ENCODE peak calls at places on chromosomes 5 and 9, in four cellular contexts. One of them, this sample, is unnamed.

GRCh38 chr5:53303105-53303504 is 177.3 kb upstream of the FST start:
- DNase-seq in cardiac muscle cell: peak; percentile 64
- DNase-seq in CD4-positive, alpha-beta memory T cell: no peak
- DNase-seq in prostate gland: no peak
- DNase-seq in this sample: no peak

GRCh38 chr5:26805076-26805475 is 233.3 kb downstream of the CDH9 start:
- DNase-seq in cardiac muscle cell: no peak
- DNase-seq in CD4-positive, alpha-beta memory T cell: no peak
- DNase-seq in prostate gland: no peak
- DNase-seq in this sample: no peak

GRCh38 chr5:172901012-172901780 is 58.0 kb upstream of the RPL26L1 start:
- DNase-seq in cardiac muscle cell: peak; percentile 90
- DNase-seq in CD4-positive, alpha-beta memory T cell: no peak
- DNase-seq in prostate gland: no peak
- DNase-seq in this sample: no peak

GRCh38 chr9:2260401-2261306 is 245.5 kb downstream of the SMARCA2 start:
- DNase-seq in CD4-positive, alpha-beta memory T cell: no peak
- DNase-seq in prostate gland: no peak
- DNase-seq in cardiac muscle cell: peak; percentile 53
- DNase-seq in this sample: no peak

GRCh38 chr9:116361558-116361957 is 208.0 kb downstream of the PAPPA start:
- DNase-seq in CD4-positive, alpha-beta memory T cell: no peak
- DNase-seq in prostate gland: no peak
- DNase-seq in cardiac muscle cell: no peak
- DNase-seq in this sample: no peak

GRCh38 chr9:127589955-127590370 is 22.1 kb upstream of the STXBP1 start:
- DNase-seq in CD4-positive, alpha-beta memory T cell: peak; percentile 25
- DNase-seq in cardiac muscle cell: peak; percentile 87
- DNase-seq in prostate gland: peak; percentile 70
- DNase-seq in this sample: peak; percentile 36

GRCh38 chr5:180329606-180330269 is 23.4 kb downstream of the GFPT2 start:
- DNase-seq in prostate gland: no peak
- DNase-seq in CD4-positive, alpha-beta memory T cell: no peak
- DNase-seq in cardiac muscle cell: no peak
- DNase-seq in this sample: no peak

GRCh38 chr5:84487963-84488362 is 103.3 kb upstream of the EDIL3 start:
- DNase-seq in cardiac muscle cell: peak; percentile 97
- DNase-seq in CD4-positive, alpha-beta memory T cell: no peak
- DNase-seq in prostate gland: no peak
- DNase-seq in this sample: no peak

GRCh38 chr5:144284036-144284435 is 113.4 kb downstream of the KCTD16 start:
- DNase-seq in CD4-positive, alpha-beta memory T cell: no peak
- DNase-seq in cardiac muscle cell: no peak
- DNase-seq in prostate gland: no peak
- DNase-seq in this sample: no peak

GRCh38 chr9:129138476-129139232 is 27.4 kb downstream of the PTPA start:
- DNase-seq in CD4-positive, alpha-beta memory T cell: no peak
- DNase-seq in prostate gland: peak; percentile 44
- DNase-seq in cardiac muscle cell: peak; percentile 75
- DNase-seq in this sample: no peak

GRCh38 chr9:135165003-135165711 is 77.7 kb downstream of the OLFM1 start:
- DNase-seq in cardiac muscle cell: no peak
- DNase-seq in prostate gland: no peak
- DNase-seq in CD4-positive, alpha-beta memory T cell: no peak
- DNase-seq in this sample: no peak

GRCh38 chr5:180816608-180817534 is 14.3 kb upstream of the MGAT1 start:
- DNase-seq in prostate gland: no peak
- DNase-seq in CD4-positive, alpha-beta memory T cell: no peak
- DNase-seq in cardiac muscle cell: peak; percentile 78
- DNase-seq in this sample: no peak

GRCh38 chr5:134603059-134603458 is 29.6 kb downstream of the SAR1B start:
- DNase-seq in prostate gland: no peak
- DNase-seq in cardiac muscle cell: peak; percentile 35
- DNase-seq in CD4-positive, alpha-beta memory T cell: no peak
- DNase-seq in this sample: no peak

GRCh38 chr5:147670815-147671214 is 111.7 kb downstream of the JAKMIP2 start:
- DNase-seq in prostate gland: no peak
- DNase-seq in CD4-positive, alpha-beta memory T cell: no peak
- DNase-seq in cardiac muscle cell: no peak
- DNase-seq in this sample: no peak

GRCh38 chr5:103433216-103433615 is 129.4 kb downstream of the NUDT12 start:
- DNase-seq in prostate gland: no peak
- DNase-seq in cardiac muscle cell: no peak
- DNase-seq in CD4-positive, alpha-beta memory T cell: no peak
- DNase-seq in this sample: no peak

GRCh38 chr9:25677301-25678146 is 720 bp downstream of the TUSC1 start:
- DNase-seq in prostate gland: peak; percentile 81
- DNase-seq in cardiac muscle cell: peak; percentile 91
- DNase-seq in CD4-positive, alpha-beta memory T cell: no peak
- DNase-seq in this sample: no peak

GRCh38 chr9:86246752-86247161 is 12.7 kb downstream of the C9orf153 start:
- DNase-seq in cardiac muscle cell: peak; percentile 25
- DNase-seq in CD4-positive, alpha-beta memory T cell: no peak
- DNase-seq in prostate gland: no peak
- DNase-seq in this sample: no peak

GRCh38 chr9:136566899-136567298 is 21.1 kb upstream of the NOTCH1 start:
- DNase-seq in prostate gland: no peak
- DNase-seq in cardiac muscle cell: peak; percentile 59
- DNase-seq in CD4-positive, alpha-beta memory T cell: no peak
- DNase-seq in this sample: no peak
- H3K4me1 ChIP-seq in prostate gland: peaks cover 7% of the 10 kb centered on the region
- H3K4me1 ChIP-seq in cardiac muscle cell: peaks cover 46% of the 10 kb centered on the region
- H3K4me1 ChIP-seq in CD4-positive, alpha-beta memory T cell: no peaks in the 10 kb centered on the region
- H3K4me1 ChIP-seq in this sample: no peaks in the 10 kb centered on the region

GRCh38 chr9:94134629-94135028 is 50.4 kb downstream of the PTPDC1 start:
- DNase-seq in CD4-positive, alpha-beta memory T cell: no peak
- DNase-seq in prostate gland: no peak
- DNase-seq in cardiac muscle cell: no peak
- DNase-seq in this sample: no peak
- H3K27ac ChIP-seq in CD4-positive, alpha-beta memory T cell: no peak overlapping the region
- H3K27ac ChIP-seq in prostate gland: peak overlapping the region; percentile 72
- H3K27ac ChIP-seq in cardiac muscle cell: no peak overlapping the region
- H3K27ac ChIP-seq in this sample: no peak overlapping the region

GRCh38 chr9:100549048-100549447 is 28.8 kb upstream of the CAVIN4 start:
- DNase-seq in cardiac muscle cell: peak; percentile 6
- DNase-seq in CD4-positive, alpha-beta memory T cell: no peak
- DNase-seq in prostate gland: no peak
- DNase-seq in this sample: no peak
- H3K9me3 ChIP-seq in cardiac muscle cell: no peaks in the 10 kb centered on the region
- H3K9me3 ChIP-seq in CD4-positive, alpha-beta memory T cell: no peaks in the 10 kb centered on the region
- H3K9me3 ChIP-seq in prostate gland: no peaks in the 10 kb centered on the region
- H3K9me3 ChIP-seq in this sample: no peaks in the 10 kb centered on the region

DNA sequence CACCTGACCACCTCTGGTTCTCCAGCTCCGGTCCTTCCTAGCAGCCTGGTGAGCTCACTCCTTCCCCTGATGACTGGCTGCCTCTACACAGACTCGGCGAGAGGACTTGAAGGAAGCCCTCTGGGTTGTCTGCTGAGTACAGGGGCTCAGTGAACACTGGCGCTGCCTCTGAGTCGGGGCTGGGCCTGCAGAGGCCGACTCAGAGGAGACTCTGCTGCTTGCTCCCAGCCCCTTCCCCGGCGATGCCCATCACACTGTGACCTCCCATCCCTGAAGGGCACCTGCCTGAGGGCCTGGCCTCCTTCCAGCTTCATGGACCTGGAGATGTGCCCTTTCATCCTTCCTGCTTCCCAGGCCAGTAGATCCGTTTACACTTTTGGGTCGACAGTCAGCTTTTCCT is 22.0 kb downstream of the CRB2 start:
- DNase-seq in CD4-positive, alpha-beta memory T cell: no peak
- DNase-seq in cardiac muscle cell: no peak
- DNase-seq in prostate gland: no peak
- DNase-seq in this sample: no peak
- H3K4me1 ChIP-seq in CD4-positive, alpha-beta memory T cell: peaks cover 14% of the 10 kb centered on the region
- H3K4me1 ChIP-seq in cardiac muscle cell: peaks cover 23% of the 10 kb centered on the region
- H3K4me1 ChIP-seq in prostate gland: no peaks in the 10 kb centered on the region
- H3K4me1 ChIP-seq in this sample: no peaks in the 10 kb centered on the region

DNA sequence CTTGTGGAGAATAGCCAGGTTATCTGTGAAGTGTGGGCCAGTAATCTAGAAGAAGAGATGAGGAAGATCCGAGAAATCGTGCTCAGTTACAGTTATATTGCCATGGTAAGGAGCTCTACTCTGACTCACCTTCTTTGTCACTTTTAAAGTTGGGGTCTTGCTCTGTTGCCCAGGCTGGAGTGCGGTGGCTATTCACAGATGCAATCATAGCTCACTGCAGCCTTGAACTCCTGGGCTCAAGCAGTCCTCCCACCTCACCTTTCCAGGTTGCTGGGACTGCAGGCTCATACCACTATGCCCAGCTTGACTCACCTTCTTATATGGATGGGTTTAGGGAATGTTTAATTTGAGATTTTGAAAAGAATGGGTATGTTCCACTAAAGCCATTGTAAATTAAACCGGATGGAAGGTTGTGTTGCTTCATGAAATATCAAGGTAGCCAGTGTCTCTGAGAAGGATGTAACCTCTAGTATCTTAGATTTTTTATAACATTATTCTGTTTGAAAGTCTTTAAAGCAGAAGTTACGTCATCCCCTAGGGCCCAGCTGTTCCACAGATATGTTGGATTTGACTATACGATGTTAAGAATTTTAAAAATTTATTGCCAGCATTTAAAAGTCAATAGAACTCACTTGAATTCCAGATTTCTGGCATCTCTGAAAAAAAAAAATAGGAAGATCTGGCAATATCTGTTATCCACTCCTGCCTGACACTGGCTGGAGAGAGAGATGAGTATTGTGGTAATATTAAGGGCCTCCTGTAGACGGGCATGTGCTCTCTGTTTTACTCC is 5.1 kb downstream of the CNOT8 start:
- DNase-seq in cardiac muscle cell: no peak
- DNase-seq in prostate gland: no peak
- DNase-seq in CD4-positive, alpha-beta memory T cell: no peak
- DNase-seq in this sample: no peak
- H3K27ac ChIP-seq in cardiac muscle cell: no peak overlapping the region
- H3K27ac ChIP-seq in prostate gland: no peak overlapping the region
- H3K27ac ChIP-seq in CD4-positive, alpha-beta memory T cell: no peak overlapping the region
- H3K27ac ChIP-seq in this sample: peak overlapping the region; percentile 3

DNA sequence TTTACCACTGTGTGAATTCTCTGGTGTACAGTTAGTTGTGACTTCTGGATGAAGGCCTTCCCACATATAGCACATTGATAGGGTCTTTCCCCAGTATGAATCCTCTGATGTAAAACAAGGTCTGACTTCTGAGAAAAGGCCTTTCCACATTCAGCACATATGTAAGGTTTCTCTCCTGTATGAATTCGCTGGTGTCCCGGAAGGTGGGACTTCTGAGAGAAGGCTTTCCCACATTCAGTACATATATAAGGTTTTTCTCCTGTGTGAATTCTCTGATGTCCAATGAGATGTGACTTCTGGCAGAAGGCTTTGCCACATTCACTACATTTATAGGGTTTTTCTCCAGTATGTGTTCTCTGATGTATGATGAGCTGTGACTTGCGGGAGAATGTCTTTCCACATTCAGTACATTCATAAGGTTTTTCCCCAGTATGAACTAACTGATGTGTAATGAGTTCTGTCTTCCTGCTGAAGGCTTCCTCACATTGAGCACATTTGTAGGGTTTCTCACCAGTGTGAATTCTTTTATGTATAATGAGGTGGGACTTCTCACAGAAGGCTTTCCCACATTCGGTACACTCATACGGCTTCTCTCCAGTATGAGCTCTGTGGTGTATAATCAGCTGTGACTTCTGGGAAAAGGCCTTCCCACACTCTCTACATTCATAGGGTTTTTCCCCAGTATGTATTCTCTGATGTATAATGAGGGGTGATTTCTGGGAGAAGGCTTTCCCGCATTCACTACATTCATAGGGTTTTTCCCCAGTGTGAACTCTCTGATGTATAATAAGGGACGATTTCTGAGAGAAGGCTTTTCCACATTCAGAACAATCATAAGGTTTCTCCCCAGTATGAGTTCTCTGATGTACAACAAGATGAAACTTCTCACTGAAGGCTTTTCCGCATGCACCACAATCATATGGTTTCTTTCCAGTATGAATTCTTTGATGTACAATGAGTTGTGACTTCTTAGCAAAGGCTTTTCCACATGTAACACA is 9.1 kb downstream of the ZNF300 start:
- DNase-seq in CD4-positive, alpha-beta memory T cell: no peak
- DNase-seq in prostate gland: no peak
- DNase-seq in cardiac muscle cell: no peak
- DNase-seq in this sample: no peak
- H3K9me3 ChIP-seq in CD4-positive, alpha-beta memory T cell: peaks cover 49% of the 10 kb centered on the region
- H3K9me3 ChIP-seq in prostate gland: peaks cover 9% of the 10 kb centered on the region
- H3K9me3 ChIP-seq in cardiac muscle cell: peaks cover 3% of the 10 kb centered on the region
- H3K9me3 ChIP-seq in this sample: peaks cover 15% of the 10 kb centered on the region

This sample was measured in naive thymus-derived CD4-positive, alpha-beta T cell.